ENCODE peak calls at places on chromosomes 7 and 10, in nine cellular contexts. I, H, O, V, G, Q, Z, E and U are unnamed samples.

GRCh38 chr7:65371468-65371867 is 2.2 kb upstream of the ZNF92 start:
- DNase-seq in I (no peak), H (no peak), O (no peak), V (no peak), G (no peak), Q (no peak), Z (no peak), E (no peak), U (peak)

GRCh38 chr7:130441408-130441854 is 615 bp upstream of the CEP41 start:
- DNase-seq in I (no peak), H (no peak), O (peak), V (no peak), G (peak), Q (no peak), Z (no peak), E (no peak), U (peak)

GRCh38 chr10:125201791-125202622 is 41.6 kb upstream of the CTBP2 start:
- DNase-seq in I (peak), H (no peak), O (no peak), V (no peak), G (no peak), Q (no peak), Z (no peak), E (no peak), U (no peak)

GRCh38 chr7:82442492-82443043 is 1.0 kb downstream of the CACNA2D1 start:
- DNase-seq in I (no peak), H (no peak), O (no peak), V (no peak), G (peak), Q (no peak), Z (no peak), E (no peak), U (peak)

GRCh38 chr7:92560602-92561001 is 29.6 kb downstream of the FAM133B start:
- DNase-seq in I (no peak), H (no peak), O (no peak), V (no peak), G (peak), Q (no peak), Z (no peak), E (no peak), U (no peak)

GRCh38 chr7:11605749-11606148 is 226.2 kb downstream of the THSD7A start:
- DNase-seq in I (no peak), H (no peak), O (no peak), V (no peak), G (no peak), Q (no peak), Z (no peak), E (no peak), U (no peak)

GRCh38 chr10:60282771-60283353 is 106.8 kb downstream of the ANK3 start:
- DNase-seq in I (no peak), H (no peak), O (peak), V (no peak), G (peak), Q (no peak), Z (no peak), E (no peak), U (peak)

GRCh38 chr7:23284861-23285260 is 14.3 kb upstream of the MALSU1 start:
- DNase-seq in I (no peak), H (no peak), O (no peak), V (no peak), G (no peak), Q (no peak), Z (no peak), E (no peak), U (no peak)

GRCh38 chr7:139426258-139427028 is 57.0 kb downstream of the KLRG2 start:
- DNase-seq in I (no peak), H (no peak), O (no peak), V (no peak), G (peak), Q (no peak), Z (peak), E (no peak), U (no peak)

GRCh38 chr10:124259139-124259825 is 159.4 kb downstream of the OAT start:
- DNase-seq in I (no peak), H (no peak), O (no peak), V (no peak), G (peak), Q (no peak), Z (peak), E (no peak), U (no peak)

GRCh38 chr7:18958627-18959026 is 158.8 kb downstream of the TWIST1 start:
- DNase-seq in I (no peak), H (no peak), O (peak), V (no peak), G (peak), Q (no peak), Z (no peak), E (no peak), U (no peak)

GRCh38 chr10:112663181-112663879 is 216.3 kb downstream of the VTI1A start:
- DNase-seq in I (no peak), H (no peak), O (peak), V (no peak), G (peak), Q (no peak), Z (no peak), E (no peak), U (no peak)

GRCh38 chr10:131216681-131217230 is 94.8 kb downstream of the TCERG1L start:
- DNase-seq in I (peak), H (no peak), O (no peak), V (no peak), G (no peak), Q (no peak), Z (peak), E (no peak), U (no peak)

GRCh38 chr10:58969578-58969977 is 206.9 kb upstream of the PHYHIPL start:
- DNase-seq in I (no peak), H (no peak), O (peak), V (no peak), G (no peak), Q (no peak), Z (no peak), E (no peak), U (no peak)

GRCh38 chr10:86260564-86260963 is 106.0 kb downstream of the GRID1 start:
- DNase-seq in I (no peak), H (no peak), O (no peak), V (no peak), G (no peak), Q (no peak), Z (no peak), E (no peak), U (peak)

GRCh38 chr7:34156336-34156735 is 251.0 kb downstream of the BMPER start:
- DNase-seq in I (no peak), H (no peak), O (peak), V (no peak), G (no peak), Q (no peak), Z (no peak), E (no peak), U (no peak)

GRCh38 chr10:100508691-100509150 is 10.9 kb downstream of the SEC31B start:
- DNase-seq in I (no peak), H (no peak), O (peak), V (no peak), G (peak), Q (peak), Z (no peak), E (peak), U (peak)

GRCh38 chr10:5530846-5531557 is 6.2 kb downstream of the CALML3 start:
- DNase-seq in I (peak), H (no peak), O (no peak), V (no peak), G (no peak), Q (no peak), Z (peak), E (no peak), U (no peak)

GRCh38 chr7:50069613-50070012 is 23.4 kb downstream of the ZPBP start:
- DNase-seq in I (no peak), H (no peak), O (no peak), V (no peak), G (no peak), Q (peak), Z (no peak), E (peak), U (no peak)

GRCh38 chr7:112962815-112963214 is 123.8 kb downstream of the GPR85 start:
- DNase-seq in I (no peak), H (no peak), O (no peak), V (no peak), G (no peak), Q (no peak), Z (no peak), E (no peak), U (no peak)

GRCh38 chr10:3897156-3897555 is 112.1 kb upstream of the KLF6 start:
- DNase-seq in I (no peak), H (no peak), O (peak), V (no peak), G (peak), Q (no peak), Z (no peak), E (no peak), U (no peak)

GRCh38 chr7:90931996-90932912 is 332.0 kb upstream of the FZD1 start:
- DNase-seq in I (no peak), H (no peak), O (no peak), V (no peak), G (peak), Q (no peak), Z (no peak), E (no peak), U (peak)

GRCh38 chr7:93327006-93327633 is 95.0 kb downstream of the VPS50 start:
- DNase-seq in I (no peak), H (no peak), O (peak), V (no peak), G (peak), Q (no peak), Z (no peak), E (no peak), U (no peak)

GRCh38 chr7:105822806-105823205 is 53.6 kb downstream of the ATXN7L1 start:
- DNase-seq in I (no peak), H (no peak), O (no peak), V (no peak), G (no peak), Q (no peak), Z (no peak), E (no peak), U (no peak)

GRCh38 chr10:3525832-3526449 is 259.1 kb downstream of the KLF6 start:
- DNase-seq in I (no peak), H (no peak), O (peak), V (no peak), G (peak), Q (no peak), Z (no peak), E (no peak), U (no peak)

GRCh38 chr10:121961456-121961855 is 13.6 kb downstream of the NSMCE4A start:
- DNase-seq in I (no peak), H (no peak), O (peak), V (no peak), G (no peak), Q (no peak), Z (no peak), E (no peak), U (no peak)

GRCh38 chr7:139852482-139852845 is 23.4 kb downstream of the TBXAS1 start:
- DNase-seq in I (no peak), H (no peak), O (no peak), V (no peak), G (no peak), Q (no peak), Z (no peak), E (no peak), U (no peak)

GRCh38 chr7:30564243-30564892 is 30.3 kb upstream of the GARS1 start:
- DNase-seq in I (peak), H (peak), O (peak), V (no peak), G (peak), Q (peak), Z (peak), E (peak), U (peak)

GRCh38 chr10:28587270-28587969 is 54.5 kb downstream of the WAC start:
- DNase-seq in I (no peak), H (no peak), O (peak), V (no peak), G (peak), Q (no peak), Z (no peak), E (no peak), U (no peak)

GRCh38 chr10:114571316-114571999 is 86.6 kb downstream of the ABLIM1 start:
- DNase-seq in I (no peak), H (no peak), O (peak), V (no peak), G (peak), Q (no peak), Z (no peak), E (no peak), U (no peak)

GRCh38 chr10:42992156-42992956 is 84.5 kb upstream of the RET start:
- DNase-seq in I (no peak), H (no peak), O (no peak), V (no peak), G (no peak), Q (no peak), Z (no peak), E (no peak), U (no peak)